ENCODE peak calls at places on chromosome 10, in five cellular contexts. D is GM23248; A is lower lobe of right lung; Y is CD8-positive, alpha-beta T cell; N is mucosa of descending colon. B is an unnamed sample.

GRCh38 chr10:486668-487067 is 202.8 kb downstream of the DIP2C start:
- DNase-seq in D (no peak), Y (no peak), A (no peak), N (no peak), B (no peak)

GRCh38 chr10:52115823-52116222 is 198.3 kb upstream of the DKK1 start:
- DNase-seq in A (no peak), D (peak; percentile 6), N (no peak), Y (no peak), B (no peak)

GRCh38 chr10:12902135-12902572 is 99.4 kb downstream of the CCDC3 start:
- DNase-seq in D (peak; percentile 64), A (no peak), N (peak; percentile 79), Y (no peak), B (peak; percentile 70)

GRCh38 chr10:43913676-43914235 is 265.1 kb upstream of the ZNF32 start:
- DNase-seq in Y (no peak), D (no peak), N (no peak), A (no peak), B (no peak)

GRCh38 chr10:69647819-69648218 is 17.8 kb downstream of the FAM241B start:
- DNase-seq in A (no peak), N (no peak), D (no peak), Y (no peak), B (no peak)

GRCh38 chr10:129786216-129786615 is 177.9 kb downstream of the EBF3 start:
- DNase-seq in Y (no peak), N (no peak), D (no peak), A (no peak), B (no peak)

GRCh38 chr10:97759157-97759980 is 12.4 kb downstream of the SFRP5 start:
- DNase-seq in A (peak; percentile 76), Y (no peak), N (peak; percentile 69), D (peak; percentile 70), B (peak; percentile 86)

GRCh38 chr10:45421231-45422097 is 47.4 kb downstream of the ALOX5 start:
- DNase-seq in N (peak; percentile 16), A (no peak), D (no peak), Y (no peak), B (no peak)

GRCh38 chr10:101841826-101842225 is 1.8 kb downstream of the KCNIP2 start:
- DNase-seq in D (no peak), N (no peak), A (peak; percentile 3), Y (no peak), B (peak; percentile 37)

GRCh38 chr10:125035136-125035535 is 93.2 kb downstream of the ZRANB1 start:
- DNase-seq in Y (no peak), N (no peak), A (no peak), D (peak; percentile 84), B (no peak)

GRCh38 chr10:92816106-92816505 is 32.2 kb upstream of the EXOC6 start:
- DNase-seq in A (no peak), N (no peak), Y (no peak), D (peak; percentile 23), B (no peak)

GRCh38 chr10:51716981-51717380 is 17.6 kb upstream of the CSTF2T start:
- DNase-seq in A (no peak), Y (no peak), D (peak; percentile 10), N (no peak), B (no peak)

GRCh38 chr10:93954299-93954698 is 39.4 kb upstream of the PLCE1 start:
- DNase-seq in Y (no peak), D (no peak), A (no peak), N (no peak), B (no peak)

GRCh38 chr10:125028291-125028867 is 86.5 kb downstream of the ZRANB1 start:
- DNase-seq in A (no peak), D (peak; percentile 81), N (no peak), Y (no peak), B (no peak)

GRCh38 chr10:45282061-45282460 is 33.3 kb downstream of the OR13A1 start:
- DNase-seq in D (no peak), N (no peak), A (no peak), Y (no peak), B (no peak)

GRCh38 chr10:88041243-88042161 is 178.1 kb downstream of the PTEN start:
- DNase-seq in N (no peak), Y (no peak), A (no peak), D (no peak), B (no peak)

GRCh38 chr10:17425584-17426262 is 28.7 kb downstream of the ST8SIA6 start:
- DNase-seq in A (no peak), D (no peak), N (no peak), Y (no peak), B (no peak)

GRCh38 chr10:77741746-77742145 is 104.1 kb upstream of the KCNMA1 start:
- DNase-seq in Y (no peak), D (peak; percentile 74), N (no peak), A (no peak), B (no peak)

GRCh38 chr10:24962998-24963397 is 10.6 kb upstream of the PRTFDC1 start:
- DNase-seq in D (peak; percentile 43), A (no peak), N (peak; percentile 47), Y (no peak), B (no peak)

GRCh38 chr10:43417950-43418768 is 9.2 kb upstream of the HNRNPF start:
- DNase-seq in Y (no peak), D (no peak), A (no peak), N (no peak), B (no peak)

GRCh38 chr10:96743988-96744585 is 23.8 kb upstream of the PIK3AP1 start:
- DNase-seq in N (peak; percentile 43), Y (no peak), D (peak; percentile 16), A (no peak), B (peak; percentile 9)

GRCh38 chr10:97612386-97612785 is 20.9 kb downstream of the MORN4 start:
- DNase-seq in Y (no peak), D (peak; percentile 70), N (no peak), A (no peak), B (no peak)

GRCh38 chr10:91883549-91884542 is 25.4 kb downstream of the FGFBP3 start:
- DNase-seq in Y (no peak), N (peak; percentile 19), D (peak; percentile 75), A (no peak), B (no peak)

GRCh38 chr10:109679478-109679877 is 243.8 kb downstream of the XPNPEP1 start:
- DNase-seq in N (peak; percentile 30), A (no peak), D (no peak), Y (no peak), B (no peak)

GRCh38 chr10:7185367-7185690 is 225.5 kb downstream of the SFMBT2 start:
- DNase-seq in A (no peak), Y (no peak), N (no peak), D (no peak), B (no peak)

GRCh38 chr10:72243822-72244437 is 27.9 kb upstream of the ASCC1 start:
- DNase-seq in N (peak; percentile 86), Y (no peak), A (peak; percentile 56), D (peak; percentile 95), B (no peak)
- H3K4me1 ChIP-seq in N (peaks cover 62% of the 10 kb centered on the region), Y (peaks cover 73% of the 10 kb centered on the region), A (peaks cover 77% of the 10 kb centered on the region), D (peaks cover 27% of the 10 kb centered on the region), B (peaks cover 20% of the 10 kb centered on the region)

GRCh38 chr10:128304271-128304670 is 178.0 kb upstream of the MKI67 start:
- DNase-seq in D (no peak), A (no peak), Y (no peak), N (no peak), B (no peak)
- H3K4me1 ChIP-seq in D (no peaks in the 10 kb centered on the region), A (no peaks in the 10 kb centered on the region), Y (no peaks in the 10 kb centered on the region), N (no peaks in the 10 kb centered on the region), B (no peaks in the 10 kb centered on the region)

DNA sequence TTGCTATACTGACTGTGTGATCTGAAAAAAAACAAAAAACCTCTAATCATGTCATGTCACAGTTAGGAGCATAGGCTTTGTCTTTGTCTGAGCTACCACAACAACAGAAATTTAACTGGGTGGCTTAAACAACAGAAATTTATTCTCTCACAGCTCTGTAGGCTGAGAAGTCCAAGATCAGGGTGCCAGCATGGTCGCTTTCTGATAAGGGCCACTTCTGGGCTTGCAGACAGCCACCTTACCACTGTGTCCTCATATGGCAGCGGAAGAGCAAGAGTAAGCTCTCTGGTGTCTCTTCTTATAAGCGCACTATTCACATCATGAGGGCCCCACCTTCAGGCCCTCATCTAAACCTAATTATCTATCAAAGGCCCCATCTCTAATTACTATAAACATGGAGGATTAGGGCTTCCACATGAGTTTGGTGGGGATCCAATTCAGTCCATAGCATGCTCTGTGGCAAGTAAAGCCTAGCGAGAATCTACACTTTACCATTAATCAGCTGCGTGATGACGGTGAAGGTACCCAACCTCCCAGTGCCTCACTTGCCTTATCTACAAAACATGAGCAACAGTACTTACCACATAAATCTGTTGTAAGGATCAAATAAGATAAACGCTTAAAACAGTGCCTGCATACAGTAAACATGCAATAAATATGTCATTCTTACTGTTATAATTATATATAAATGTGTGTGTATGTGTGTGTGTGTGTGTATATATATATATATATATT is 17.4 kb downstream of the ZNF438 start:
- DNase-seq in N (no peak), Y (no peak), A (no peak), D (no peak), B (no peak)
- H3K4me1 ChIP-seq in N (no peaks in the 10 kb centered on the region), Y (no peaks in the 10 kb centered on the region), A (peaks cover 19% of the 10 kb centered on the region), D (peaks cover 3% of the 10 kb centered on the region), B (no peaks in the 10 kb centered on the region)

GRCh38 chr10:132596742-132597279 is 59.2 kb downstream of the INPP5A start:
- DNase-seq in A (no peak), Y (no peak), N (no peak), D (no peak), B (no peak)
- H3K4me1 ChIP-seq in A (peaks cover 38% of the 10 kb centered on the region), Y (peaks cover 21% of the 10 kb centered on the region), N (peaks cover 23% of the 10 kb centered on the region), D (no peaks in the 10 kb centered on the region), B (peaks cover 3% of the 10 kb centered on the region)

GRCh38 chr10:28585076-28585475 is 52.2 kb downstream of the WAC start:
- DNase-seq in A (no peak), N (no peak), D (no peak), Y (no peak), B (no peak)

GRCh38 chr10:28581916-28582315 is 49.0 kb downstream of the WAC start:
- DNase-seq in N (no peak), A (no peak), D (no peak), Y (no peak), B (no peak)

GRCh38 chr10:28587270-28587969 is 54.5 kb downstream of the WAC start:
- DNase-seq in A (no peak), Y (no peak), D (peak; percentile 53), N (no peak), B (no peak)

GRCh38 chr10:28587970-28588290 is 55.0 kb downstream of the WAC start:
- DNase-seq in A (no peak), N (no peak), D (peak; percentile 50), Y (no peak), B (no peak)

DNA sequence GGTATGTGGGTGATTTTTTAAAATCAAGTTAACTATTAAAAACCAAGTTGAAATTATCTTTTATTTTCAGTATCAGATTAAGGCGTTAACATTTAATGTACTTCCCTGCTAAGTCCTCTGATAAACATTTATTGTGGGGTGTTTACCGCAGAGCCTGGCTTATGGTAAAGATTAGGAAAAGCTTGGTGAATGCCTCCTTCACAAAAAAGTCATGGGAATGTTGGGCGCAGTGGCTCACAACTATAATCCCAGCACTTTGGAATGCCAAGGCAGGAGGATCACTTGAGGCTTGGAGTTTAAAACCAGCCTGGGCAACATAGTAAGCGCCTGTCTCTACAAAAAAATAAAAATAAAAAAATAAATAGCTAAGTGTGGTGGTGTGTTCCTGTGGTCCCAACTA is 53.3 kb downstream of the WAC start:
- DNase-seq in Y (no peak), N (no peak), A (no peak), D (no peak), B (no peak)
- H3K4me1 ChIP-seq in Y (peaks cover 3% of the 10 kb centered on the region), N (peaks cover 7% of the 10 kb centered on the region), A (peaks cover 63% of the 10 kb centered on the region), D (peaks cover 22% of the 10 kb centered on the region), B (peaks cover 3% of the 10 kb centered on the region)

GRCh38 chr10:27717851-27718250 is 27.8 kb downstream of the MKX start:
- DNase-seq in N (no peak), Y (no peak), D (no peak), A (no peak), B (no peak)
- H3K4me1 ChIP-seq in N (no peaks in the 10 kb centered on the region), Y (no peaks in the 10 kb centered on the region), D (peaks cover 53% of the 10 kb centered on the region), A (no peaks in the 10 kb centered on the region), B (no peaks in the 10 kb centered on the region)

GRCh38 chr10:79295593-79295992 is 51.7 kb upstream of the PPIF start:
- DNase-seq in D (no peak), Y (no peak), N (no peak), A (peak; percentile 67), B (no peak)
- H3K4me1 ChIP-seq in D (peaks cover 30% of the 10 kb centered on the region), Y (no peaks in the 10 kb centered on the region), N (peaks cover 9% of the 10 kb centered on the region), A (peaks cover 46% of the 10 kb centered on the region), B (no peaks in the 10 kb centered on the region)